ENCODE peak calls at places on chromosomes 1 and 21, in four cellular contexts. J, Z, U and L are unnamed samples. For H3K9me3, the result is how much of the 10 kb centered on the place peaks cover.

GRCh38 chr1:170518965-170519364 is 13.0 kb upstream of the GORAB start:
- DNase-seq in U (no peak), J (no peak), Z (no peak), L (no peak)

GRCh38 chr1:232039303-232039702 is 412.7 kb downstream of the DISC1 start:
- DNase-seq in J (no peak), U (no peak), Z (no peak), L (no peak)

GRCh38 chr1:201702936-201703335 is 126.0 kb upstream of the IPO9 start:
- DNase-seq in J (no peak), U (no peak), Z (no peak), L (no peak)

GRCh38 chr1:12087797-12088314 is 24.8 kb downstream of the TNFRSF8 start:
- DNase-seq in U (no peak), Z (no peak), J (no peak), L (no peak)

GRCh38 chr1:160376525-160377131 is 9.8 kb downstream of the NHLH1 start:
- DNase-seq in Z (no peak), U (peak), J (no peak), L (peak)

GRCh38 chr1:20271498-20272400 is 18.9 kb upstream of the VWA5B1 start:
- DNase-seq in Z (no peak), U (peak), J (no peak), L (no peak)

GRCh38 chr1:53172751-53173498 is 23.7 kb upstream of the CPT2 start:
- DNase-seq in U (peak), J (no peak), Z (no peak), L (no peak)

GRCh38 chr1:245810789-245811337 is 656.1 kb downstream of the KIF26B start:
- DNase-seq in U (peak), J (no peak), Z (no peak), L (no peak)

GRCh38 chr1:45767035-45767434 is 16.6 kb upstream of the IPP start:
- DNase-seq in Z (no peak), U (no peak), J (no peak), L (no peak)

GRCh38 chr1:10628685-10629084 is 153.9 kb downstream of the PEX14 start:
- DNase-seq in Z (no peak), J (no peak), U (no peak), L (no peak)

GRCh38 chr1:107748529-107748928 is 216.5 kb downstream of the VAV3 start:
- DNase-seq in Z (no peak), U (peak), J (no peak), L (no peak)

GRCh38 chr21:27423073-27423472 is 456.2 kb upstream of the ADAMTS5 start:
- DNase-seq in J (peak), U (no peak), Z (peak), L (peak)

GRCh38 chr21:45857761-45858160 is 123.8 kb upstream of the COL6A1 start:
- DNase-seq in J (no peak), Z (no peak), U (no peak), L (no peak)

GRCh38 chr1:85606414-85606800 is 25.8 kb downstream of the CCN1 start:
- DNase-seq in J (no peak), U (no peak), Z (no peak), L (no peak)

GRCh38 chr1:154539486-154540483 is 18.7 kb downstream of the UBE2Q1 start:
- DNase-seq in J (no peak), Z (no peak), U (no peak), L (no peak)

GRCh38 chr1:90835172-90835660 is 118.1 kb upstream of the BARHL2 start:
- DNase-seq in Z (no peak), J (no peak), U (no peak), L (no peak)
- H3K9me3 ChIP-seq in Z (under half), J (under half), U (under half), L (under half)

DNA sequence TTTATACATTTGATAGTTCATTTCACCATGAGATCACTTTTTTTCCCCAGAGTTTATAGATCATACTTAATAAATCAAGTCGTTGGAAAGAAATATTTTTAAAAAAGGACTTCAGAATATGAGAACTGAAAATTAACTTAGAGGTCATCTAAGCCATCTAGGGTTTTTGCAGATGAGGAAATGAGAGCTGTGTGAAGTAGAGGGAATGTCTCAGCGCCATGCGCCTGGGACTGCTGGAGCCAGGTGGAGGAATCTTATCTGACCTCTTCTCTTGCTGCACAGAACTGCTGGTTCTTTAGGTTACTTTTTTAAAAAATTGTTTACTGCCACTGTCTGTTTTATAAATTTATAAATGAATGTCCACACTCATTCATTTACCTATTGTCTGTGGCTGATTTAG is 11.5 kb downstream of the SH3BGR start:
- DNase-seq in J (no peak), Z (no peak), U (no peak), L (no peak)
- H3K27ac ChIP-seq in J (no peak), Z (no peak), U (no peak), L (no peak)

GRCh38 chr1:89820423-89821321 is at the start of gene LRRC8D:
- DNase-seq in Z (peak), J (peak), U (peak), L (peak)

GRCh38 chr1:89822109-89822962 is 1.5 kb downstream of the LRRC8D start:
- DNase-seq in J (no peak), U (peak), Z (no peak), L (no peak)

GRCh38 chr1:89823679-89824292 is 3.0 kb downstream of the LRRC8D start:
- DNase-seq in Z (no peak), J (no peak), U (peak), L (no peak)

GRCh38 chr1:89822999-89823628 is 2.3 kb downstream of the LRRC8D start:
- DNase-seq in J (no peak), Z (no peak), U (peak), L (no peak)

GRCh38 chr1:89821322-89822108 is 683 bp downstream of the LRRC8D start:
- DNase-seq in J (no peak), Z (no peak), U (peak), L (no peak)
- TF ChIP-seq CTCF in J (no peak), Z (no peak), U (no peak), L (no peak)

GRCh38 chr1:33494929-33495328 is 22.5 kb downstream of the ZSCAN20 start:
- DNase-seq in U (no peak), J (no peak), Z (no peak), L (no peak)
- H3K9me3 ChIP-seq in U (under half), J (under half), Z (under half), L (under half)